ENCODE peak calls at places on chromosomes 5 and 9, in six cellular contexts. D, V, F, G, Q and Z are unnamed samples.

GRCh38 chr5:68345595-68345994 is 130.0 kb downstream of the PIK3R1 start:
- DNase-seq in D (no peak), V (no peak), F (no peak), G (no peak), Q (no peak), Z (no peak)

GRCh38 chr5:140321796-140322195 is 18.9 kb upstream of the PFDN1 start:
- DNase-seq in D (no peak), V (no peak), F (no peak), G (no peak), Q (no peak), Z (no peak)

GRCh38 chr5:1814183-1815020 is 13.2 kb downstream of the NDUFS6 start:
- DNase-seq in D (no peak), V (no peak), F (no peak), G (no peak), Q (no peak), Z (no peak)

GRCh38 chr5:146965781-146966659 is 87.5 kb upstream of the PPP2R2B start:
- DNase-seq in D (peak; percentile 88), V (peak; percentile 74), F (peak; percentile 83), G (peak; percentile 82), Q (peak; percentile 74), Z (peak; percentile 84)

GRCh38 chr5:122858451-122858850 is 13.0 kb downstream of the SNX24 start:
- DNase-seq in D (no peak), V (no peak), F (peak; percentile 96), G (no peak), Q (no peak), Z (no peak)

GRCh38 chr9:8374471-8374870 is 574.9 kb upstream of the DMAC1 start:
- DNase-seq in D (no peak), V (no peak), F (no peak), G (no peak), Q (no peak), Z (peak; percentile 50)

GRCh38 chr5:180591249-180591887 is at the start of gene SCGB3A1:
- DNase-seq in D (peak; percentile 63), V (no peak), F (no peak), G (peak; percentile 31), Q (no peak), Z (no peak)

GRCh38 chr5:95924720-95925119 is 36.9 kb downstream of the ELL2 start:
- DNase-seq in D (no peak), V (no peak), F (no peak), G (no peak), Q (peak; percentile 87), Z (peak; percentile 68)

GRCh38 chr9:135225619-135226228 is 138.3 kb downstream of the OLFM1 start:
- DNase-seq in D (no peak), V (no peak), F (no peak), G (no peak), Q (no peak), Z (no peak)

GRCh38 chr9:109886617-109887016 is 106.6 kb downstream of the PALM2AKAP2 start:
- DNase-seq in D (no peak), V (no peak), F (peak; percentile 54), G (no peak), Q (no peak), Z (no peak)

GRCh38 chr5:172972557-172972956 is 11.0 kb upstream of the ATP6V0E1 start:
- DNase-seq in D (no peak), V (no peak), F (no peak), G (no peak), Q (no peak), Z (no peak)

GRCh38 chr9:134205636-134206316 is 41.4 kb upstream of the RNU6ATAC start:
- DNase-seq in D (no peak), V (no peak), F (no peak), G (no peak), Q (no peak), Z (no peak)

GRCh38 chr9:137240321-137240840 is 706 bp upstream of the TUBB4B start:
- DNase-seq in D (no peak), V (no peak), F (peak; percentile 57), G (peak; percentile 74), Q (peak; percentile 70), Z (peak; percentile 91)

GRCh38 chr9:126222363-126222834 is 104.2 kb upstream of the MVB12B start:
- DNase-seq in D (peak; percentile 69), V (no peak), F (no peak), G (no peak), Q (no peak), Z (no peak)
- TF ChIP-seq EZH2 in D (no peak), V (no peak), F (no peak), G (no peak), Q (no peak), Z (no peak)

DNA sequence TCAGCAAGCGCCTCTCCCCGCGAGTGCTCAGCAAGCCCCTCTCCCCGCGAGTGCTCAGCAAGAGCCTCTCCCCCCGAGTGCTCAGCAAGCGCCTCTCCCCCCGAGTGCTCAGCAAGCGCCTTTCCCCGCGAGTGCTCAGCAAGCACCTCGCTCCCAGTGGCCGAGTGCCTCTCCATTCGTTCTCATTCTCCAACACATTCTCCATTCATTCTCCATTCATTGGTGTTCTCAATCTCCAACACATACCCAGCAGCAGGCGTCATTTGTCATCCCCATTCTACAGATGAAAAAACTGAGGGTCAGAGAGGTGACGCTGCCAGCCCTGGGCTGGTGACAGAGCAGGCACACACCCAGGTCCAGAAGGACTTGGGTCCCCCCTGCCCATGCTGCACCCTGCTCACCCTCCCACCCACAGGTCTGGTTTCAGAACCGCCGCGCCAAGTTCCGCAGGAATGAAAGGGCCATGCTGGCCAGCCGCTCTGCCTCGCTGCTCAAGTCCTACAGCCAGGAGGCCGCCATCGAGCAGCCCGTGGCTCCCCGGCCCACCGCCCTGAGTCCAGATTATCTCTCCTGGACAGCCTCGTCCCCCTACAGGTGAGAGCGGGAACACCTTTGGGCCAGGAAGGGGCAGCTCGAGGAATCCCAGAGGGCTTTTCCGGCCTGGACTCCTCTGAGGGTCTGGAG is 32.5 kb downstream of the PTGES start:
- DNase-seq in D (peak; percentile 91), V (no peak), F (peak; percentile 12), G (peak; percentile 66), Q (no peak), Z (no peak)
- TF ChIP-seq CTCF in D (peak; percentile 67), V (peak; percentile 62), F (peak; percentile 53), G (peak; percentile 55), Q (peak; percentile 35), Z (peak; percentile 10)

GRCh38 chr5:175715627-175716522 is 58.0 kb downstream of the HRH2 start:
- DNase-seq in D (no peak), V (no peak), F (no peak), G (no peak), Q (no peak), Z (no peak)
- TF ChIP-seq EZH2phosphoT487 in D (no peak), V (no peak), F (no peak), G (no peak), Q (no peak), Z (no peak)

GRCh38 chr5:83720805-83721431 is at the start of gene HAPLN1:
- DNase-seq in D (peak; percentile 59), V (no peak), F (no peak), G (peak; percentile 54), Q (no peak), Z (peak; percentile 20)
- TF ChIP-seq EZH2 in D (no peak), V (no peak), F (no peak), G (no peak), Q (no peak), Z (no peak)

DNA sequence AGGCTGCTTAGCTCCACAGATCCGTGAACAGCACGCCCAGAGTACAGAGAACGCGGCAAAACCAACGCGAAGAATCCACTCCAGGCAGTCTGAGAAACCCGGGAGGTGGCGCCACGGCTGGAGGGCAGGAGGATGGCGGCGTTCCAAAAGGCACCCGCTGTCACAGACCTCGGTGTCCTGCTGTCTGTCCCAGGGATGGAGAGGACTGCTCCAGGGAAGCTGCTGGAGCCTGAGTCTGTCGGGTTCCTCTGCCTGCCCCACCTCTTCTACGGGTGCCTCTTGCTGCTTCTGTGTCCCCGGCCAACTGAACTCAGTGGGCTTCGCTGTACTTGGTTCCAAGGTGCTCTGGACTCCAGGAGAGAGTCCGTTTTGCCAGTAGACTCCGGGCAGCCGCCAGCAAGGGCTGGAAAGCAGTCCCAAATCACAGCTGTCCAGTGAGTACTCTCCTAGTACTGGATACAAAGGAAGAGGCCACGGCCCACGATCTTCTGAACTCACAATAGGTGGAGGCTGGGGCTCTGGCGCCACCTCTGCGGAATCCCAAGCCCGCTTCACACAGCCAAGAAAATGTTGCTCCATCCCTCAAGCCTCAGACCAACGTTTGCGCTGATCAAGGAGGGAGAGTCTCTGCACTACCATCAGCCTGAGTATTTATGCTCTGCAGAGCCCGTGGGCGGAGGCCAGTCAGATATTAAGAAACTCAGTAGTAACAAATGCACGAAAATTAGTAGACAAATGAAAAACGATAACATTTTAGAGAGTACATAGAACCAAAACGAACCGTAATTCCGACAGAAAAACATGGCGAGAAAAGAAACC is 442 bp downstream of the ANXA2R start:
- DNase-seq in D (peak; percentile 60), V (peak; percentile 56), F (peak; percentile 84), G (peak; percentile 82), Q (peak; percentile 69), Z (peak; percentile 78)
- TF ChIP-seq CTCF in D (peak; percentile 6), V (no peak), F (peak; percentile 35), G (peak; percentile 8), Q (peak; percentile 12), Z (peak; percentile 12)

DNA sequence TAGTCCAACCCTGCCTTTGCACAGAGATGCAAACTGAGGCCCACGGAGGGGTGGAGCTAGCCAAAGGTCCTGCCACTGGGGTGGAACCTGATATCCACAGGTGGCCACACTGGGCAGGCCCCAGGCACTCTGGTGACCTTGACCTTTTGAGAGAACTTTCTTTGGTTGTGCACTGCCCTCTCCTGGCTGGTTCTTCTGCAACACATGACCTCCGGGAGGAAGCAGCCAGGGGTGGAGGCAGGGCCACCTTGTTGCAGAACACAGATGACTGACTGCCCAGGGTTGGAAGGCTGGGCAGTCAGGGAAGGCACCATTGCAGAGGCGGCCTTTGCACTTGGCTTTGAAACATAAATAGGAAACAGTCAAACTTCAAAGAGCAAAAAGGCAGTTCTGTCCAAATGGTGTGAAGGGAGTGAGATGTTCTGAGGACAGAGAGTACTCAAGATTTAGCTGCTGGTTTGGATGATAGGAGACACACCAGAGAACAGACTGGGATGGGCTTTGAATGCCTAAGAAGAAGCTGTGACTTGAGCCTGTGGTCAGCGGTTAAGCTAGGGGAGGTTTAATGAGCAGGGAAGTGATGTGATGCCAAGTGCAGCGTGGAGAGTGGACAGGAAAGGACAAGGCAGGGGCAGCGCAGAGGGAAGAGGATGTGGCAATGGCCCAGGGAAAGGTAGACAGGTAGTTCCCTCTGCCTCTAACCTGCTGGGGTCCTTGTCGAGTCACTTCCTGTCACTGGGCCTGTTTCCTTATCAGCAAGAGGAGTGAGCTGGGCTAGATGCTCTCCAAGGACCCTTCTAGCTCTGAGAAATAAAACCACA is 6.8 kb upstream of the TCOF1 start:
- DNase-seq in D (peak; percentile 94), V (peak; percentile 76), F (peak; percentile 88), G (peak; percentile 73), Q (peak; percentile 86), Z (peak; percentile 86)
- TF ChIP-seq EZH2phosphoT487 in D (no peak), V (no peak), F (no peak), G (no peak), Q (no peak), Z (no peak)

GRCh38 chr9:130265431-130266235 is at the start of gene HMCN2:
- DNase-seq in D (peak; percentile 79), V (no peak), F (no peak), G (peak; percentile 73), Q (no peak), Z (peak; percentile 66)
- TF ChIP-seq EZH2 in D (peak; percentile 16), V (no peak), F (no peak), G (peak; percentile 84), Q (no peak), Z (peak; percentile 68)